ENCODE peak calls at places on chromosomes 6 and 20, in six cellular contexts. One of them, this sample, is unnamed. For H3K4me1, the result is how much of the 10 kb centered on the place peaks cover.

GRCh38 chr6:112690497-112691202 is 343.5 kb downstream of the RFPL4B start:
- DNase-seq in breast epithelium: no peak
- DNase-seq in tibial nerve: no peak
- DNase-seq in sigmoid colon: no peak
- DNase-seq in H1: no peak
- DNase-seq in ovary: no peak
- DNase-seq in this sample: no peak

GRCh38 chr6:46845126-46845525 is 51.9 kb downstream of the MEP1A start:
- DNase-seq in breast epithelium: no peak
- DNase-seq in tibial nerve: no peak
- DNase-seq in sigmoid colon: no peak
- DNase-seq in H1: no peak
- DNase-seq in ovary: no peak
- DNase-seq in this sample: no peak

GRCh38 chr6:122129313-122130025 is 270.0 kb upstream of the HSF2 start:
- DNase-seq in breast epithelium: no peak
- DNase-seq in tibial nerve: no peak
- DNase-seq in sigmoid colon: no peak
- DNase-seq in H1: no peak
- DNase-seq in ovary: no peak
- DNase-seq in this sample: no peak

GRCh38 chr6:148464319-148465010 is 121.8 kb downstream of the SASH1 start:
- DNase-seq in breast epithelium: peak
- DNase-seq in tibial nerve: peak
- DNase-seq in sigmoid colon: peak
- DNase-seq in H1: peak
- DNase-seq in ovary: peak
- DNase-seq in this sample: peak

GRCh38 chr6:91708534-91708933 is 1121.7 kb upstream of the MAP3K7 start:
- DNase-seq in breast epithelium: no peak
- DNase-seq in tibial nerve: no peak
- DNase-seq in sigmoid colon: no peak
- DNase-seq in H1: no peak
- DNase-seq in ovary: no peak
- DNase-seq in this sample: no peak

GRCh38 chr20:6632187-6632586 is 135.3 kb upstream of the BMP2 start:
- DNase-seq in breast epithelium: no peak
- DNase-seq in tibial nerve: no peak
- DNase-seq in sigmoid colon: no peak
- DNase-seq in H1: no peak
- DNase-seq in ovary: no peak
- DNase-seq in this sample: no peak

GRCh38 chr20:49346682-49347081 is 68.8 kb upstream of the ZNFX1 start:
- DNase-seq in breast epithelium: no peak
- DNase-seq in tibial nerve: no peak
- DNase-seq in sigmoid colon: no peak
- DNase-seq in H1: no peak
- DNase-seq in ovary: no peak
- DNase-seq in this sample: no peak

GRCh38 chr6:55528624-55529023 is 50.4 kb downstream of the HMGCLL1 start:
- DNase-seq in breast epithelium: no peak
- DNase-seq in tibial nerve: no peak
- DNase-seq in sigmoid colon: no peak
- DNase-seq in H1: no peak
- DNase-seq in ovary: no peak
- DNase-seq in this sample: no peak

GRCh38 chr6:4270799-4271198 is 135.4 kb upstream of the ECI2 start:
- DNase-seq in breast epithelium: no peak
- DNase-seq in tibial nerve: no peak
- DNase-seq in sigmoid colon: no peak
- DNase-seq in H1: no peak
- DNase-seq in ovary: no peak
- DNase-seq in this sample: no peak

GRCh38 chr20:25076731-25077609 is 5.0 kb downstream of the VSX1 start:
- DNase-seq in breast epithelium: no peak
- DNase-seq in tibial nerve: no peak
- DNase-seq in sigmoid colon: no peak
- DNase-seq in H1: no peak
- DNase-seq in ovary: no peak
- DNase-seq in this sample: no peak

GRCh38 chr6:25173951-25174474 is 105.2 kb upstream of the CARMIL1 start:
- DNase-seq in breast epithelium: no peak
- DNase-seq in tibial nerve: no peak
- DNase-seq in sigmoid colon: no peak
- DNase-seq in H1: no peak
- DNase-seq in ovary: no peak
- DNase-seq in this sample: peak

GRCh38 chr6:122722746-122723145 is 56.8 kb upstream of the FABP7 start:
- DNase-seq in breast epithelium: no peak
- DNase-seq in tibial nerve: no peak
- DNase-seq in sigmoid colon: no peak
- DNase-seq in H1: no peak
- DNase-seq in ovary: no peak
- DNase-seq in this sample: no peak

GRCh38 chr20:60264024-60264709 is 305.9 kb downstream of the CDH26 start:
- DNase-seq in breast epithelium: no peak
- DNase-seq in tibial nerve: no peak
- DNase-seq in sigmoid colon: no peak
- DNase-seq in H1: no peak
- DNase-seq in ovary: no peak
- DNase-seq in this sample: no peak

GRCh38 chr6:47153066-47153755 is 111.1 kb upstream of the ADGRF1 start:
- DNase-seq in breast epithelium: no peak
- DNase-seq in tibial nerve: no peak
- DNase-seq in sigmoid colon: no peak
- DNase-seq in H1: no peak
- DNase-seq in ovary: no peak
- DNase-seq in this sample: no peak

GRCh38 chr6:79077680-79078056 is 386 bp downstream of the PHIP start:
- DNase-seq in breast epithelium: peak
- DNase-seq in tibial nerve: no peak
- DNase-seq in sigmoid colon: peak
- DNase-seq in H1: no peak
- DNase-seq in ovary: no peak
- DNase-seq in this sample: peak

GRCh38 chr6:139777202-139777970 is 402.9 kb upstream of the CITED2 start:
- DNase-seq in breast epithelium: no peak
- DNase-seq in tibial nerve: no peak
- DNase-seq in sigmoid colon: no peak
- DNase-seq in H1: no peak
- DNase-seq in ovary: no peak
- DNase-seq in this sample: no peak

GRCh38 chr20:22732751-22733150 is 148.4 kb upstream of the FOXA2 start:
- DNase-seq in breast epithelium: no peak
- DNase-seq in tibial nerve: no peak
- DNase-seq in sigmoid colon: no peak
- DNase-seq in H1: no peak
- DNase-seq in ovary: no peak
- DNase-seq in this sample: peak
- TF ChIP-seq POLR2A in breast epithelium: no peak
- TF ChIP-seq POLR2A in tibial nerve: no peak
- TF ChIP-seq POLR2A in sigmoid colon: no peak
- TF ChIP-seq POLR2A in H1: no peak
- TF ChIP-seq POLR2A in ovary: no peak
- TF ChIP-seq POLR2A in this sample: no peak

DNA sequence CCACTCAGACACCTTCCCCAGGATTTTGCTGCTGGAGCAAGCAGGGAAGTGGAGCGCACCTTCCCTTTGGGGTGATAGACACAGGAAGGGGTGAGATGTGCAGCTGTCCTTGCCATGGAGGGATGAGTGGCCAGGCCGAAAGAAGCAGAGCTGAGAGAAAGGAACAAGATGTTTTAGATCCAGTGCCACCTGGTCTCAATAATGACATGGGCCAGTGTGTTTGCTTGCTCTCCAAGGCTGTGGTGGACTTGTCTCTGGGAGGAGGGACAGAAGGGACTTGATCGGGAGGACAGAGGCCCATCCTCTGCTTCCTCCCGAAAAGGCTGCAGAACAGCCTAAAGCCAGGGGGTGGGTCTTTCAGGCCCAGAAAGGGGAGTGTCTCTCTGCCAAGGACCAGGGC is 61.7 kb upstream of the CCDC167 start:
- DNase-seq in breast epithelium: no peak
- DNase-seq in tibial nerve: no peak
- DNase-seq in sigmoid colon: no peak
- DNase-seq in H1: no peak
- DNase-seq in ovary: no peak
- DNase-seq in this sample: no peak
- H3K4me1 ChIP-seq in breast epithelium: under half
- H3K4me1 ChIP-seq in tibial nerve: under half
- H3K4me1 ChIP-seq in sigmoid colon: under half
- H3K4me1 ChIP-seq in H1: under half
- H3K4me1 ChIP-seq in ovary: under half
- H3K4me1 ChIP-seq in this sample: under half

GRCh38 chr6:31529329-31530150 is 778 bp downstream of the MCCD1 start:
- DNase-seq in breast epithelium: no peak
- DNase-seq in tibial nerve: no peak
- DNase-seq in sigmoid colon: no peak
- DNase-seq in H1: no peak
- DNase-seq in ovary: no peak
- DNase-seq in this sample: no peak

GRCh38 chr6:31530659-31531058 is 1.9 kb downstream of the MCCD1 start:
- DNase-seq in breast epithelium: no peak
- DNase-seq in tibial nerve: no peak
- DNase-seq in sigmoid colon: no peak
- DNase-seq in H1: no peak
- DNase-seq in ovary: no peak
- DNase-seq in this sample: no peak

GRCh38 chr6:31531162-31531561 is 2.4 kb downstream of the MCCD1 start:
- DNase-seq in breast epithelium: no peak
- DNase-seq in tibial nerve: no peak
- DNase-seq in sigmoid colon: no peak
- DNase-seq in H1: no peak
- DNase-seq in ovary: no peak
- DNase-seq in this sample: no peak

GRCh38 chr6:31528307-31528777 is 420 bp upstream of the MCCD1 start:
- DNase-seq in breast epithelium: no peak
- DNase-seq in tibial nerve: no peak
- DNase-seq in sigmoid colon: no peak
- DNase-seq in H1: no peak
- DNase-seq in ovary: no peak
- DNase-seq in this sample: no peak

DNA sequence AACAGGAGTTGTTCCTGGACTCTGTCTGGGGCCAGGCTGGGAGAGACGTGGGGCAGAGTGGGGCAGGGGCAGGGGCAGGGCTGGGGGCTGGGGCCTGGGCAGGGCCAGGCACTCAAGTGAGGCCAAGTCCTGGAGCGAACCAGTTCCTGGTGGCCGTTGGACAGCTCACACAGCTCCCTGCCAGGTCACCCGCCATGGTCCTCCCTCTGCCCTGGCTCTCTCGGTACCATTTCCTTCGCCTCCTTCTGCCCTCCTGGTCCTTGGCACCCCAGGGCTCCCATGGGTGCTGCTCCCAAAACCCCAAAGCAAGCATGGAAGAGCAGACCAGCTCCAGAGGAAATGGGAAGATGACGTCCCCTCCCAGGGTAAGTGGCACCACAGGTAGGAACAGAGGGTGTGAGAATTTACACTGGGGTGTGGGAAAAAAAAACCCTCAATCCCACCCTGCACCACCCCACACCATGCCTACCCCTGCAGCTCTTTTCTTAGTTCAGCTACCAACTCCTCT is at the start of gene MCCD1:
- DNase-seq in breast epithelium: no peak
- DNase-seq in tibial nerve: no peak
- DNase-seq in sigmoid colon: no peak
- DNase-seq in H1: no peak
- DNase-seq in ovary: no peak
- DNase-seq in this sample: peak
- TF ChIP-seq POLR2A in breast epithelium: no peak
- TF ChIP-seq POLR2A in tibial nerve: no peak
- TF ChIP-seq POLR2A in sigmoid colon: no peak
- TF ChIP-seq POLR2A in H1: no peak
- TF ChIP-seq POLR2A in ovary: no peak
- TF ChIP-seq POLR2A in this sample: no peak

GRCh38 chr6:158143700-158144099 is 24.4 kb downstream of the SERAC1 start:
- DNase-seq in breast epithelium: no peak
- DNase-seq in tibial nerve: no peak
- DNase-seq in sigmoid colon: no peak
- DNase-seq in H1: no peak
- DNase-seq in ovary: no peak
- DNase-seq in this sample: no peak
- H3K4me1 ChIP-seq in breast epithelium: under half
- H3K4me1 ChIP-seq in tibial nerve: under half
- H3K4me1 ChIP-seq in sigmoid colon: under half
- H3K4me1 ChIP-seq in H1: under half
- H3K4me1 ChIP-seq in ovary: under half
- H3K4me1 ChIP-seq in this sample: under half

GRCh38 chr20:57404419-57405072 is 13.3 kb downstream of the RBM38 start:
- DNase-seq in breast epithelium: no peak
- DNase-seq in tibial nerve: no peak
- DNase-seq in sigmoid colon: no peak
- DNase-seq in H1: no peak
- DNase-seq in ovary: no peak
- DNase-seq in this sample: no peak
- TF ChIP-seq POLR2A in breast epithelium: no peak
- TF ChIP-seq POLR2A in tibial nerve: no peak
- TF ChIP-seq POLR2A in sigmoid colon: no peak
- TF ChIP-seq POLR2A in H1: no peak
- TF ChIP-seq POLR2A in ovary: no peak
- TF ChIP-seq POLR2A in this sample: no peak

GRCh38 chr6:40486576-40486975 is 100.6 kb downstream of the LRFN2 start:
- DNase-seq in breast epithelium: no peak
- DNase-seq in tibial nerve: no peak
- DNase-seq in sigmoid colon: no peak
- DNase-seq in H1: no peak
- DNase-seq in ovary: no peak
- DNase-seq in this sample: no peak
- H3K4me1 ChIP-seq in breast epithelium: under half
- H3K4me1 ChIP-seq in tibial nerve: under half
- H3K4me1 ChIP-seq in sigmoid colon: under half
- H3K4me1 ChIP-seq in H1: under half
- H3K4me1 ChIP-seq in ovary: under half
- H3K4me1 ChIP-seq in this sample: under half

DNA sequence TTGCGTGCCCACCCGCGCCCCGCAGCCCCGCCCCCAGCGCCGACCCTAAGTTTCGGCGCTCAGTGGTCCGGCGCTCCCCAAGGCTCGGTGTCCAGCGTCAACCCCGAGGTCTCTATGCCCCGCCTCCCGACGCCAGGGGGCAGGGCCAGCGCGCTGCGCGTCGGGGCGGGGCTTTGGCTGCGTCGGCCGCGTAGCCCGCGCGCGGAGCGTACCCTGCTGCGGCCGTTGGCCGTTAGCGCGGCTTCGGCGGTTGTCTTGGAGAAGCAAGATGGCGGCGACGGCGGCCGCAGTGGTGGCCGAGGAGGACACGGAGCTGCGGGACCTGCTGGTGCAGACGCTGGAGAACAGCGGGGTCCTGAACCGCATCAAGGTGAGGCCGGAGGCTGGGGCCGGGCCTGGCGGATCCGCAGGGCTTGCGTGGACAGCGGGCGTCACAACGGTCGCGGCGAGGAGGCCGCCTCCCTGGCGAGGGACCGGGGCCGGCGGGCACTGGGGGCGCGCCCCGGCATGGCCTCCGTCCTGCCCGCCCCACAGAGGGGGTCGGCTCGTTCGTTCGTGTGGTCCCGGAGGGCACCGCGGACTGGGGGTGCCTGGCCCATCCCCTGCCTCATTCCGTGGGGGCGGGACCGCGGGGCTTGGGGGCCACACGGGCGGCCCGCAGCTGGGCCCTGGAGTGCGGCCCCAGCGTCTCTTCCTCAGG is at the start of gene CEP43:
- DNase-seq in breast epithelium: peak
- DNase-seq in tibial nerve: peak
- DNase-seq in sigmoid colon: peak
- DNase-seq in H1: peak
- DNase-seq in ovary: peak
- DNase-seq in this sample: peak
- TF ChIP-seq POLR2A in breast epithelium: no peak
- TF ChIP-seq POLR2A in tibial nerve: peak
- TF ChIP-seq POLR2A in sigmoid colon: no peak
- TF ChIP-seq POLR2A in H1: peak
- TF ChIP-seq POLR2A in ovary: no peak
- TF ChIP-seq POLR2A in this sample: peak